ENCODE peak calls at places on chromosomes 5 and 9, in eight cellular contexts. O is K562; C is CD8-positive, alpha-beta memory T cell; T is mucosa of gallbladder; Y is upper lobe of left lung; H is T47D; Q is AG10803; W is GM13976. I is an unnamed sample.

GRCh38 chr5:55538621-55539020 is 3.9 kb upstream of the PLPP1 start:
- DNase-seq in W (peak; percentile 63), C (no peak), T (no peak), Y (no peak), H (no peak), Q (no peak), O (no peak), I (no peak)

GRCh38 chr5:57839025-57839424 is 356.4 kb upstream of the ACTBL2 start:
- DNase-seq in H (no peak), C (no peak), O (no peak), W (no peak), Q (no peak), Y (no peak), T (no peak), I (no peak)

GRCh38 chr5:67033893-67034605 is 162.6 kb downstream of the CD180 start:
- DNase-seq in C (no peak), W (no peak), Y (no peak), O (no peak), Q (peak; percentile 13), H (no peak), T (no peak), I (no peak)

GRCh38 chr5:103305829-103306228 is 47.3 kb downstream of the MACIR start:
- DNase-seq in C (no peak), W (no peak), Q (no peak), O (no peak), T (peak; percentile 10), H (no peak), Y (no peak), I (no peak)

GRCh38 chr9:113772121-113772885 is 103.8 kb upstream of the ZNF618 start:
- DNase-seq in W (no peak), H (no peak), T (peak; percentile 10), O (no peak), Y (no peak), C (no peak), Q (peak; percentile 74), I (no peak)

GRCh38 chr5:172886974-172887491 is 53.0 kb downstream of the ERGIC1 start:
- DNase-seq in W (no peak), H (peak; percentile 50), Q (peak; percentile 98), Y (no peak), C (no peak), O (no peak), T (peak; percentile 48), I (no peak)

GRCh38 chr5:115888027-115888426 is 46.3 kb downstream of the AP3S1 start:
- DNase-seq in T (no peak), C (no peak), W (no peak), O (no peak), Q (peak; percentile 45), H (peak; percentile 33), Y (no peak), I (no peak)

GRCh38 chr5:80705801-80706200 is 51.0 kb upstream of the DHFR start:
- DNase-seq in Q (no peak), O (no peak), T (no peak), C (no peak), Y (no peak), W (no peak), H (no peak), I (no peak)

GRCh38 chr9:16442622-16443021 is 427.8 kb downstream of the BNC2 start:
- DNase-seq in Y (no peak), C (no peak), T (no peak), W (no peak), Q (peak; percentile 17), O (no peak), H (no peak), I (peak; percentile 33)

GRCh38 chr5:3161672-3162071 is 410.2 kb upstream of the IRX2 start:
- DNase-seq in H (no peak), Y (no peak), O (no peak), T (no peak), C (no peak), Q (no peak), W (no peak), I (no peak)

GRCh38 chr5:114504560-114504959 is 142.7 kb downstream of the KCNN2 start:
- DNase-seq in T (no peak), W (no peak), Q (no peak), O (no peak), H (no peak), C (no peak), Y (peak; percentile 39), I (no peak)

GRCh38 chr9:35054185-35054835 is 18.1 kb downstream of the VCP start:
- DNase-seq in W (no peak), Y (no peak), H (no peak), C (no peak), Q (no peak), T (no peak), O (no peak), I (no peak)

GRCh38 chr5:37844004-37844403 is 4.2 kb upstream of the GDNF start:
- DNase-seq in W (no peak), T (no peak), O (no peak), C (no peak), Y (no peak), H (no peak), Q (no peak), I (no peak)

GRCh38 chr5:107213025-107213424 is 457.7 kb downstream of the EFNA5 start:
- DNase-seq in W (no peak), O (no peak), Q (no peak), H (no peak), Y (no peak), C (no peak), T (no peak), I (no peak)

GRCh38 chr5:14501353-14502162 is 80.0 kb upstream of the OTULINL start:
- DNase-seq in Y (no peak), Q (no peak), H (no peak), W (no peak), C (no peak), T (no peak), O (no peak), I (no peak)

GRCh38 chr9:82490019-82490499 is 501.5 kb downstream of the SPATA31D1 start:
- DNase-seq in H (no peak), Q (peak; percentile 84), T (no peak), Y (no peak), C (no peak), W (no peak), O (no peak), I (no peak)

GRCh38 chr5:93675458-93676450 is 65.6 kb downstream of the POU5F2 start:
- DNase-seq in W (no peak), T (no peak), Y (no peak), O (no peak), H (no peak), C (no peak), Q (no peak), I (no peak)

GRCh38 chr5:33827885-33828284 is 63.9 kb downstream of the ADAMTS12 start:
- DNase-seq in O (no peak), H (no peak), T (no peak), Q (peak; percentile 74), C (no peak), W (no peak), Y (no peak), I (no peak)

GRCh38 chr9:114174876-114175771 is 19.8 kb downstream of the COL27A1 start:
- DNase-seq in H (no peak), T (no peak), Y (peak; percentile 70), Q (peak; percentile 63), C (no peak), O (no peak), W (no peak), I (no peak)

GRCh38 chr5:83430130-83431010 is 41.2 kb upstream of the VCAN start:
- DNase-seq in Q (peak; percentile 61), Y (no peak), W (peak; percentile 40), C (peak; percentile 3), T (peak; percentile 57), O (peak; percentile 48), H (peak; percentile 75), I (peak; percentile 81)

GRCh38 chr5:123382252-123382651 is 41.0 kb downstream of the CEP120 start:
- DNase-seq in W (no peak), O (no peak), C (no peak), H (no peak), T (no peak), Q (no peak), Y (no peak), I (no peak)

GRCh38 chr5:56233230-56233629 is at the start of gene ANKRD55:
- DNase-seq in Y (no peak), Q (no peak), T (no peak), W (no peak), H (peak; percentile 36), C (no peak), O (no peak), I (no peak)

GRCh38 chr9:106146066-106146840 is 451.9 kb downstream of the TMEM38B start:
- DNase-seq in H (no peak), Q (no peak), C (no peak), T (no peak), W (no peak), Y (no peak), O (no peak), I (no peak)

GRCh38 chr5:60743511-60744314 is 43.7 kb upstream of the DEPDC1B start:
- DNase-seq in C (no peak), O (no peak), H (no peak), W (no peak), Y (peak; percentile 62), Q (no peak), T (no peak), I (no peak)

GRCh38 chr5:95093211-95093610 is 191.7 kb downstream of the MCTP1 start:
- DNase-seq in T (no peak), W (no peak), H (no peak), Y (no peak), Q (no peak), C (no peak), O (no peak), I (no peak)